ENCODE peak calls at places on chromosomes 12 and 14, in five cellular contexts. D, W, N, H and F are unnamed samples. For H3K4me1, the result is how much of the 10 kb centered on the place peaks cover.

GRCh38 chr14:75113932-75114539 is 12.8 kb downstream of the NEK9 start:
- DNase-seq in D (no peak), H (no peak), W (no peak), N (no peak), F (no peak)

GRCh38 chr14:72732022-72732780 is 161.7 kb downstream of the DPF3 start:
- DNase-seq in N (no peak), H (no peak), D (no peak), W (no peak), F (no peak)

GRCh38 chr12:67460388-67460787 is 188.2 kb upstream of the DYRK2 start:
- DNase-seq in H (no peak), N (no peak), D (no peak), W (no peak), F (no peak)

GRCh38 chr12:92574046-92574783 is 128.6 kb upstream of the PLEKHG7 start:
- DNase-seq in N (no peak), W (no peak), H (no peak), D (no peak), F (no peak)

GRCh38 chr12:87690236-87690810 is 338.9 kb downstream of the C12orf50 start:
- DNase-seq in W (no peak), N (no peak), D (no peak), H (no peak), F (no peak)

GRCh38 chr12:56104815-56105476 is 587 bp downstream of the PA2G4 start:
- DNase-seq in D (no peak), N (peak), H (peak), W (no peak), F (no peak)

GRCh38 chr14:60756847-60757246 is 22.3 kb downstream of the MNAT1 start:
- DNase-seq in W (no peak), H (no peak), D (no peak), N (no peak), F (no peak)

GRCh38 chr12:88299567-88300101 is 157.5 kb downstream of the TMTC3 start:
- DNase-seq in D (no peak), H (no peak), N (no peak), W (no peak), F (peak)

GRCh38 chr14:95533822-95534221 is 1.0 kb upstream of the GLRX5 start:
- DNase-seq in W (no peak), H (no peak), D (no peak), N (no peak), F (no peak)

GRCh38 chr14:95533391-95533821 is 1.4 kb upstream of the GLRX5 start:
- DNase-seq in D (no peak), H (no peak), N (no peak), W (no peak), F (no peak)

GRCh38 chr14:95530461-95531170 is 4.2 kb upstream of the GLRX5 start:
- DNase-seq in H (no peak), W (no peak), N (no peak), D (no peak), F (no peak)

GRCh38 chr14:95529242-95529641 is 5.6 kb upstream of the GLRX5 start:
- DNase-seq in D (no peak), H (no peak), N (no peak), W (no peak), F (no peak)

GRCh38 chr14:95531473-95531872 is 3.4 kb upstream of the GLRX5 start:
- DNase-seq in W (no peak), N (no peak), H (no peak), D (no peak), F (no peak)
- H3K4me1 ChIP-seq in W (under half), N (half or more), H (under half), D (under half), F (under half)

GRCh38 chr12:50573271-50573670 is 68.5 kb downstream of the DIP2B start:
- DNase-seq in W (no peak), N (no peak), D (no peak), H (no peak), F (no peak)
- H3K4me1 ChIP-seq in W (under half), N (half or more), D (under half), H (half or more), F (under half)

DNA sequence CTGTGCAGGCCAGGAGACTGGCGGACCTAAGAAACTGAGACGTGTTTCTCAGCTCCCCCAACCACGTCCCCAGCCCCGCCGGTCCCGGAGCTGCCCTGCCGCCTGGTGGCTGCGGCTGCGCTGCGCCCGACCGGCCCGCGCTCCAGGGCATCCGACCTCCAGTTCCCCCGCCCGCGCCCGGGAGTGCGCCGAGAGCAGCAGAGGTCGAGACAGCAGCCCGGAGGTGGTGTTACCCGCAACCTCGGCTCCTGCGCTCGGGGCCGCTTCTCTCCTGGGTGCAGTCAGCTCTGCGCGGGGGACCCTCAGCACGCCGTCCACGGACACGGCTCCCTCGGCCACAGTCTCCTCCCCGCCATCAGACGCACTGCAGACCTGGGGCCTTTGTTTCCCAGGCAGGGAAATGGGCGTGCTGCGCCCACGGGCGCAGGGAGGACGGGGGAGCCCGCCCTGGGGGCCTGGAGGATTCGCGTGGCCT is 21.6 kb upstream of the GPR132 start:
- DNase-seq in W (peak), H (peak), D (peak), N (peak), F (no peak)
- H3K4me1 ChIP-seq in W (under half), H (under half), D (under half), N (half or more), F (under half)

GRCh38 chr12:68613209-68613904 is 2.7 kb downstream of the RAP1B start:
- DNase-seq in H (no peak), D (no peak), N (no peak), W (peak), F (no peak)
- H3K4me1 ChIP-seq in H (under half), D (under half), N (half or more), W (under half), F (under half)

GRCh38 chr12:38547586-38547985 is 231.0 kb downstream of the ALG10B start:
- DNase-seq in N (no peak), D (no peak), H (no peak), W (no peak), F (no peak)
- H3K4me1 ChIP-seq in N (under half), D (under half), H (under half), W (under half), F (under half)

DNA sequence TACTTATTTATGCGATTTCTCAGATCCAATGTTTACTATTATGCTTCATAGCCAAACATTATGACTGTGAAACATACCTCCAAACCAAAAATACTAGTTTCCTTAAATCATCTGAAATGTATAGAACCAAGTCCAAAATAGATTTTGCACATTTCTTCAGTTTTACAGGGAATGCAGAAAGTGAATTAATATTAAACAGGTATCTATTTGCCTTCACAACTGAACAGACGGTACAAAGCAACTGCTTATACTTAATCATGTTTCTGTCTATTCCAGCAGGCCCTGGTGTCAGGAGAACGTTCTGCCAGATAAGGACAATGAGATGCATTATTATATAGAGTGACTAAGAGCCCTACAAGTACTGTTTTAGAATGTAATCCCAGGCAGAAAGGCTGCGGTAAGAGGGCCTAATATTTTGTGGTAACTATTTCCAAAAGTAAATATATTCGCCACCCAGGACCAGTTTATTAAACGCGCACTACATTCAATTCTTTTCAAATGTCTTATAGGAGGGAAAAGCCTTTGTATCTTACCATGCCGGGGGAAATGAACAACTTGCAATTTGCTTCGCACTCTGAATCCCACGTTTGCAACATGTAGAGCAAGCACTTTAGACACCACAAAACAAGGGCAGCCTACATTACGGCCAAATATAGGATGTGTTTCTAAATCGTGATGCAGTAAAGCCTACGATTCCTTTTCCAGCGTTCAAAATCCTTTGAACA is 1.5 kb downstream of the CORO1C start:
- DNase-seq in N (no peak), D (peak), W (no peak), H (no peak), F (no peak)
- H3K4me1 ChIP-seq in N (under half), D (under half), W (under half), H (under half), F (under half)